ENCODE peak calls at places on chromosomes 1 and 21, in ten cellular contexts. One of them, this sample, is unnamed.
A peak's percentile ranks its signal among the peaks of the same experiment; 100 is the strongest.

GRCh38 chr1:238833919-238834318 is 552.4 kb upstream of the CHRM3 start:
- DNase-seq in hepatocyte: no peak
- DNase-seq in GDM1: no peak
- DNase-seq in RKO: no peak
- DNase-seq in C1 segment of cervical spinal cord: no peak
- DNase-seq in activated gamma-delta T cell treated with anti-CD3 and anti-CD28 coated beads, Interleukin-2, amount 50 U/mL, for 16 hours: no peak
- DNase-seq in stimulated activated naive B cell treated with anti-CD40 and anti-IgM and Interleukin-4, amounts not matched to agents 10 μg/mL and 1 μg/mL and 100 μg/mL, for 72 hours: no peak
- DNase-seq in T-helper 9 cell: no peak
- DNase-seq in GM18507: no peak
- DNase-seq in heart right ventricle: no peak
- DNase-seq in this sample: no peak

GRCh38 chr21:46289655-46290178 is 3.6 kb downstream of the YBEY start:
- DNase-seq in hepatocyte: no peak
- DNase-seq in GDM1: no peak
- DNase-seq in RKO: no peak
- DNase-seq in C1 segment of cervical spinal cord: no peak
- DNase-seq in activated gamma-delta T cell treated with anti-CD3 and anti-CD28 coated beads, Interleukin-2, amount 50 U/mL, for 16 hours: no peak
- DNase-seq in stimulated activated naive B cell treated with anti-CD40 and anti-IgM and Interleukin-4, amounts not matched to agents 10 μg/mL and 1 μg/mL and 100 μg/mL, for 72 hours: no peak
- DNase-seq in T-helper 9 cell: no peak
- DNase-seq in GM18507: no peak
- DNase-seq in heart right ventricle: no peak
- DNase-seq in this sample: no peak

GRCh38 chr1:41360074-41361027 is 883 bp upstream of the FOXO6 start:
- DNase-seq in hepatocyte: peak; percentile 65
- DNase-seq in GDM1: no peak
- DNase-seq in RKO: no peak
- DNase-seq in C1 segment of cervical spinal cord: no peak
- DNase-seq in activated gamma-delta T cell treated with anti-CD3 and anti-CD28 coated beads, Interleukin-2, amount 50 U/mL, for 16 hours: no peak
- DNase-seq in stimulated activated naive B cell treated with anti-CD40 and anti-IgM and Interleukin-4, amounts not matched to agents 10 μg/mL and 1 μg/mL and 100 μg/mL, for 72 hours: no peak
- DNase-seq in T-helper 9 cell: no peak
- DNase-seq in GM18507: no peak
- DNase-seq in heart right ventricle: no peak
- DNase-seq in this sample: no peak

GRCh38 chr1:34370748-34371147 is 194.0 kb downstream of the C1orf94 start:
- DNase-seq in hepatocyte: no peak
- DNase-seq in GDM1: no peak
- DNase-seq in RKO: no peak
- DNase-seq in C1 segment of cervical spinal cord: no peak
- DNase-seq in activated gamma-delta T cell treated with anti-CD3 and anti-CD28 coated beads, Interleukin-2, amount 50 U/mL, for 16 hours: no peak
- DNase-seq in stimulated activated naive B cell treated with anti-CD40 and anti-IgM and Interleukin-4, amounts not matched to agents 10 μg/mL and 1 μg/mL and 100 μg/mL, for 72 hours: no peak
- DNase-seq in T-helper 9 cell: no peak
- DNase-seq in GM18507: no peak
- DNase-seq in heart right ventricle: no peak
- DNase-seq in this sample: no peak

GRCh38 chr1:93979040-93979717 is 69.9 kb upstream of the GCLM start:
- DNase-seq in hepatocyte: no peak
- DNase-seq in GDM1: no peak
- DNase-seq in RKO: no peak
- DNase-seq in C1 segment of cervical spinal cord: no peak
- DNase-seq in activated gamma-delta T cell treated with anti-CD3 and anti-CD28 coated beads, Interleukin-2, amount 50 U/mL, for 16 hours: no peak
- DNase-seq in stimulated activated naive B cell treated with anti-CD40 and anti-IgM and Interleukin-4, amounts not matched to agents 10 μg/mL and 1 μg/mL and 100 μg/mL, for 72 hours: no peak
- DNase-seq in T-helper 9 cell: no peak
- DNase-seq in GM18507: no peak
- DNase-seq in heart right ventricle: no peak
- DNase-seq in this sample: no peak

GRCh38 chr1:175218786-175219447 is 26.3 kb upstream of the KIAA0040 start:
- DNase-seq in hepatocyte: peak; percentile 62
- DNase-seq in GDM1: no peak
- DNase-seq in RKO: no peak
- DNase-seq in C1 segment of cervical spinal cord: no peak
- DNase-seq in activated gamma-delta T cell treated with anti-CD3 and anti-CD28 coated beads, Interleukin-2, amount 50 U/mL, for 16 hours: no peak
- DNase-seq in stimulated activated naive B cell treated with anti-CD40 and anti-IgM and Interleukin-4, amounts not matched to agents 10 μg/mL and 1 μg/mL and 100 μg/mL, for 72 hours: no peak
- DNase-seq in T-helper 9 cell: no peak
- DNase-seq in GM18507: no peak
- DNase-seq in heart right ventricle: no peak
- DNase-seq in this sample: no peak

GRCh38 chr1:18819211-18819610 is 40.2 kb downstream of the TAS1R2 start:
- DNase-seq in hepatocyte: no peak
- DNase-seq in GDM1: no peak
- DNase-seq in RKO: no peak
- DNase-seq in C1 segment of cervical spinal cord: no peak
- DNase-seq in activated gamma-delta T cell treated with anti-CD3 and anti-CD28 coated beads, Interleukin-2, amount 50 U/mL, for 16 hours: no peak
- DNase-seq in stimulated activated naive B cell treated with anti-CD40 and anti-IgM and Interleukin-4, amounts not matched to agents 10 μg/mL and 1 μg/mL and 100 μg/mL, for 72 hours: no peak
- DNase-seq in T-helper 9 cell: no peak
- DNase-seq in GM18507: no peak
- DNase-seq in heart right ventricle: no peak
- DNase-seq in this sample: no peak

GRCh38 chr1:243264718-243265117 is 8.9 kb downstream of the SDCCAG8 start:
- DNase-seq in hepatocyte: no peak
- DNase-seq in GDM1: peak; percentile 83
- DNase-seq in RKO: no peak
- DNase-seq in C1 segment of cervical spinal cord: no peak
- DNase-seq in activated gamma-delta T cell treated with anti-CD3 and anti-CD28 coated beads, Interleukin-2, amount 50 U/mL, for 16 hours: no peak
- DNase-seq in stimulated activated naive B cell treated with anti-CD40 and anti-IgM and Interleukin-4, amounts not matched to agents 10 μg/mL and 1 μg/mL and 100 μg/mL, for 72 hours: no peak
- DNase-seq in T-helper 9 cell: no peak
- DNase-seq in GM18507: no peak
- DNase-seq in heart right ventricle: no peak
- DNase-seq in this sample: no peak

GRCh38 chr1:43944860-43945259 is 1.9 kb upstream of the IPO13 start:
- DNase-seq in hepatocyte: no peak
- DNase-seq in GDM1: no peak
- DNase-seq in RKO: no peak
- DNase-seq in C1 segment of cervical spinal cord: no peak
- DNase-seq in activated gamma-delta T cell treated with anti-CD3 and anti-CD28 coated beads, Interleukin-2, amount 50 U/mL, for 16 hours: no peak
- DNase-seq in stimulated activated naive B cell treated with anti-CD40 and anti-IgM and Interleukin-4, amounts not matched to agents 10 μg/mL and 1 μg/mL and 100 μg/mL, for 72 hours: no peak
- DNase-seq in T-helper 9 cell: no peak
- DNase-seq in GM18507: no peak
- DNase-seq in heart right ventricle: no peak
- DNase-seq in this sample: no peak

GRCh38 chr1:185104083-185104482 is 52.7 kb downstream of the TRMT1L start:
- DNase-seq in hepatocyte: no peak
- DNase-seq in GDM1: no peak
- DNase-seq in RKO: no peak
- DNase-seq in C1 segment of cervical spinal cord: no peak
- DNase-seq in activated gamma-delta T cell treated with anti-CD3 and anti-CD28 coated beads, Interleukin-2, amount 50 U/mL, for 16 hours: no peak
- DNase-seq in stimulated activated naive B cell treated with anti-CD40 and anti-IgM and Interleukin-4, amounts not matched to agents 10 μg/mL and 1 μg/mL and 100 μg/mL, for 72 hours: no peak
- DNase-seq in T-helper 9 cell: no peak
- DNase-seq in GM18507: no peak
- DNase-seq in heart right ventricle: no peak
- DNase-seq in this sample: no peak

GRCh38 chr1:53339736-53340385 is 12.0 kb upstream of the LRP8 start:
- DNase-seq in hepatocyte: no peak
- DNase-seq in GDM1: no peak
- DNase-seq in RKO: no peak
- DNase-seq in C1 segment of cervical spinal cord: no peak
- DNase-seq in activated gamma-delta T cell treated with anti-CD3 and anti-CD28 coated beads, Interleukin-2, amount 50 U/mL, for 16 hours: no peak
- DNase-seq in stimulated activated naive B cell treated with anti-CD40 and anti-IgM and Interleukin-4, amounts not matched to agents 10 μg/mL and 1 μg/mL and 100 μg/mL, for 72 hours: no peak
- DNase-seq in T-helper 9 cell: no peak
- DNase-seq in GM18507: no peak
- DNase-seq in heart right ventricle: no peak
- DNase-seq in this sample: no peak

GRCh38 chr1:202034683-202035462 is 24.5 kb downstream of the ELF3 start:
- DNase-seq in hepatocyte: peak; percentile 96
- DNase-seq in GDM1: no peak
- DNase-seq in RKO: peak; percentile 8
- DNase-seq in C1 segment of cervical spinal cord: no peak
- DNase-seq in activated gamma-delta T cell treated with anti-CD3 and anti-CD28 coated beads, Interleukin-2, amount 50 U/mL, for 16 hours: no peak
- DNase-seq in stimulated activated naive B cell treated with anti-CD40 and anti-IgM and Interleukin-4, amounts not matched to agents 10 μg/mL and 1 μg/mL and 100 μg/mL, for 72 hours: no peak
- DNase-seq in T-helper 9 cell: no peak
- DNase-seq in GM18507: peak; percentile 53
- DNase-seq in heart right ventricle: peak; percentile 57
- DNase-seq in this sample: peak; percentile 88

GRCh38 chr1:27402349-27402754 is 9.9 kb downstream of the GPR3 start:
- DNase-seq in hepatocyte: peak; percentile 85
- DNase-seq in GDM1: no peak
- DNase-seq in RKO: no peak
- DNase-seq in C1 segment of cervical spinal cord: peak; percentile 77
- DNase-seq in activated gamma-delta T cell treated with anti-CD3 and anti-CD28 coated beads, Interleukin-2, amount 50 U/mL, for 16 hours: no peak
- DNase-seq in stimulated activated naive B cell treated with anti-CD40 and anti-IgM and Interleukin-4, amounts not matched to agents 10 μg/mL and 1 μg/mL and 100 μg/mL, for 72 hours: no peak
- DNase-seq in T-helper 9 cell: no peak
- DNase-seq in GM18507: no peak
- DNase-seq in heart right ventricle: peak; percentile 79
- DNase-seq in this sample: peak; percentile 83

GRCh38 chr1:1360511-1361169 is 2.3 kb upstream of the MXRA8 start:
- DNase-seq in hepatocyte: peak; percentile 71
- DNase-seq in GDM1: no peak
- DNase-seq in RKO: peak; percentile 62
- DNase-seq in C1 segment of cervical spinal cord: peak; percentile 28
- DNase-seq in activated gamma-delta T cell treated with anti-CD3 and anti-CD28 coated beads, Interleukin-2, amount 50 U/mL, for 16 hours: no peak
- DNase-seq in stimulated activated naive B cell treated with anti-CD40 and anti-IgM and Interleukin-4, amounts not matched to agents 10 μg/mL and 1 μg/mL and 100 μg/mL, for 72 hours: no peak
- DNase-seq in T-helper 9 cell: no peak
- DNase-seq in GM18507: no peak
- DNase-seq in heart right ventricle: peak; percentile 62
- DNase-seq in this sample: peak; percentile 78

GRCh38 chr1:101017448-101017847 is 8.1 kb downstream of the DPH5 start:
- DNase-seq in hepatocyte: no peak
- DNase-seq in GDM1: no peak
- DNase-seq in RKO: no peak
- DNase-seq in C1 segment of cervical spinal cord: no peak
- DNase-seq in activated gamma-delta T cell treated with anti-CD3 and anti-CD28 coated beads, Interleukin-2, amount 50 U/mL, for 16 hours: no peak
- DNase-seq in stimulated activated naive B cell treated with anti-CD40 and anti-IgM and Interleukin-4, amounts not matched to agents 10 μg/mL and 1 μg/mL and 100 μg/mL, for 72 hours: no peak
- DNase-seq in T-helper 9 cell: no peak
- DNase-seq in GM18507: no peak
- DNase-seq in heart right ventricle: no peak
- DNase-seq in this sample: no peak

GRCh38 chr1:116373451-116374339 is 651 bp downstream of the ATP1A1 start:
- DNase-seq in hepatocyte: peak; percentile 68
- DNase-seq in GDM1: peak; percentile 40
- DNase-seq in RKO: peak; percentile 63
- DNase-seq in C1 segment of cervical spinal cord: peak; percentile 33
- DNase-seq in activated gamma-delta T cell treated with anti-CD3 and anti-CD28 coated beads, Interleukin-2, amount 50 U/mL, for 16 hours: peak; percentile 35
- DNase-seq in stimulated activated naive B cell treated with anti-CD40 and anti-IgM and Interleukin-4, amounts not matched to agents 10 μg/mL and 1 μg/mL and 100 μg/mL, for 72 hours: peak; percentile 46
- DNase-seq in T-helper 9 cell: peak; percentile 47
- DNase-seq in GM18507: no peak
- DNase-seq in heart right ventricle: peak; percentile 75
- DNase-seq in this sample: peak; percentile 88

GRCh38 chr1:219542828-219543518 is 69.9 kb downstream of the ZC3H11B start:
- DNase-seq in hepatocyte: no peak
- DNase-seq in GDM1: no peak
- DNase-seq in RKO: no peak
- DNase-seq in C1 segment of cervical spinal cord: no peak
- DNase-seq in activated gamma-delta T cell treated with anti-CD3 and anti-CD28 coated beads, Interleukin-2, amount 50 U/mL, for 16 hours: no peak
- DNase-seq in stimulated activated naive B cell treated with anti-CD40 and anti-IgM and Interleukin-4, amounts not matched to agents 10 μg/mL and 1 μg/mL and 100 μg/mL, for 72 hours: no peak
- DNase-seq in T-helper 9 cell: no peak
- DNase-seq in GM18507: no peak
- DNase-seq in heart right ventricle: no peak
- DNase-seq in this sample: no peak

GRCh38 chr1:206634365-206635079 is 814 bp upstream of the DYRK3 start:
- DNase-seq in hepatocyte: peak; percentile 95
- DNase-seq in GDM1: peak; percentile 50
- DNase-seq in RKO: peak; percentile 96
- DNase-seq in C1 segment of cervical spinal cord: peak; percentile 70
- DNase-seq in activated gamma-delta T cell treated with anti-CD3 and anti-CD28 coated beads, Interleukin-2, amount 50 U/mL, for 16 hours: peak; percentile 57
- DNase-seq in stimulated activated naive B cell treated with anti-CD40 and anti-IgM and Interleukin-4, amounts not matched to agents 10 μg/mL and 1 μg/mL and 100 μg/mL, for 72 hours: peak; percentile 36
- DNase-seq in T-helper 9 cell: peak; percentile 76
- DNase-seq in GM18507: no peak
- DNase-seq in heart right ventricle: peak; percentile 93
- DNase-seq in this sample: peak; percentile 96

GRCh38 chr1:67646145-67647035 is 38.6 kb upstream of the GADD45A start:
- DNase-seq in hepatocyte: peak; percentile 56
- DNase-seq in GDM1: no peak
- DNase-seq in RKO: no peak
- DNase-seq in C1 segment of cervical spinal cord: no peak
- DNase-seq in activated gamma-delta T cell treated with anti-CD3 and anti-CD28 coated beads, Interleukin-2, amount 50 U/mL, for 16 hours: no peak
- DNase-seq in stimulated activated naive B cell treated with anti-CD40 and anti-IgM and Interleukin-4, amounts not matched to agents 10 μg/mL and 1 μg/mL and 100 μg/mL, for 72 hours: no peak
- DNase-seq in T-helper 9 cell: no peak
- DNase-seq in GM18507: no peak
- DNase-seq in heart right ventricle: peak; percentile 47
- DNase-seq in this sample: peak; percentile 73

GRCh38 chr21:32624726-32625125 is 12.5 kb upstream of the CFAP298 start:
- DNase-seq in hepatocyte: no peak
- DNase-seq in GDM1: no peak
- DNase-seq in RKO: peak; percentile 23
- DNase-seq in C1 segment of cervical spinal cord: no peak
- DNase-seq in activated gamma-delta T cell treated with anti-CD3 and anti-CD28 coated beads, Interleukin-2, amount 50 U/mL, for 16 hours: no peak
- DNase-seq in stimulated activated naive B cell treated with anti-CD40 and anti-IgM and Interleukin-4, amounts not matched to agents 10 μg/mL and 1 μg/mL and 100 μg/mL, for 72 hours: no peak
- DNase-seq in T-helper 9 cell: no peak
- DNase-seq in GM18507: no peak
- DNase-seq in heart right ventricle: no peak
- DNase-seq in this sample: no peak

GRCh38 chr1:230958370-230958769 is 20.3 kb downstream of the TTC13 start:
- DNase-seq in hepatocyte: no peak
- DNase-seq in GDM1: no peak
- DNase-seq in RKO: no peak
- DNase-seq in C1 segment of cervical spinal cord: no peak
- DNase-seq in activated gamma-delta T cell treated with anti-CD3 and anti-CD28 coated beads, Interleukin-2, amount 50 U/mL, for 16 hours: no peak
- DNase-seq in stimulated activated naive B cell treated with anti-CD40 and anti-IgM and Interleukin-4, amounts not matched to agents 10 μg/mL and 1 μg/mL and 100 μg/mL, for 72 hours: no peak
- DNase-seq in T-helper 9 cell: no peak
- DNase-seq in GM18507: no peak
- DNase-seq in heart right ventricle: no peak
- DNase-seq in this sample: no peak

GRCh38 chr1:112542206-112542973 is 33.6 kb downstream of the WNT2B start:
- DNase-seq in hepatocyte: no peak
- DNase-seq in GDM1: no peak
- DNase-seq in RKO: no peak
- DNase-seq in C1 segment of cervical spinal cord: no peak
- DNase-seq in activated gamma-delta T cell treated with anti-CD3 and anti-CD28 coated beads, Interleukin-2, amount 50 U/mL, for 16 hours: no peak
- DNase-seq in stimulated activated naive B cell treated with anti-CD40 and anti-IgM and Interleukin-4, amounts not matched to agents 10 μg/mL and 1 μg/mL and 100 μg/mL, for 72 hours: no peak
- DNase-seq in T-helper 9 cell: no peak
- DNase-seq in GM18507: no peak
- DNase-seq in heart right ventricle: no peak
- DNase-seq in this sample: no peak

GRCh38 chr1:7574121-7575040 is 196.7 kb upstream of the VAMP3 start:
- DNase-seq in hepatocyte: peak; percentile 44
- DNase-seq in GDM1: no peak
- DNase-seq in RKO: no peak
- DNase-seq in C1 segment of cervical spinal cord: no peak
- DNase-seq in activated gamma-delta T cell treated with anti-CD3 and anti-CD28 coated beads, Interleukin-2, amount 50 U/mL, for 16 hours: no peak
- DNase-seq in stimulated activated naive B cell treated with anti-CD40 and anti-IgM and Interleukin-4, amounts not matched to agents 10 μg/mL and 1 μg/mL and 100 μg/mL, for 72 hours: no peak
- DNase-seq in T-helper 9 cell: no peak
- DNase-seq in GM18507: no peak
- DNase-seq in heart right ventricle: no peak
- DNase-seq in this sample: peak; percentile 41

GRCh38 chr1:247406014-247406656 is 9.8 kb upstream of the NLRP3 start:
- DNase-seq in hepatocyte: no peak
- DNase-seq in GDM1: no peak
- DNase-seq in RKO: no peak
- DNase-seq in C1 segment of cervical spinal cord: no peak
- DNase-seq in activated gamma-delta T cell treated with anti-CD3 and anti-CD28 coated beads, Interleukin-2, amount 50 U/mL, for 16 hours: no peak
- DNase-seq in stimulated activated naive B cell treated with anti-CD40 and anti-IgM and Interleukin-4, amounts not matched to agents 10 μg/mL and 1 μg/mL and 100 μg/mL, for 72 hours: no peak
- DNase-seq in T-helper 9 cell: no peak
- DNase-seq in GM18507: no peak
- DNase-seq in heart right ventricle: no peak
- DNase-seq in this sample: no peak

GRCh38 chr1:51898090-51898734 is 19.7 kb upstream of the NRDC start:
- DNase-seq in hepatocyte: no peak
- DNase-seq in GDM1: no peak
- DNase-seq in RKO: peak; percentile 19
- DNase-seq in C1 segment of cervical spinal cord: no peak
- DNase-seq in activated gamma-delta T cell treated with anti-CD3 and anti-CD28 coated beads, Interleukin-2, amount 50 U/mL, for 16 hours: no peak
- DNase-seq in stimulated activated naive B cell treated with anti-CD40 and anti-IgM and Interleukin-4, amounts not matched to agents 10 μg/mL and 1 μg/mL and 100 μg/mL, for 72 hours: no peak
- DNase-seq in T-helper 9 cell: no peak
- DNase-seq in GM18507: no peak
- DNase-seq in heart right ventricle: no peak
- DNase-seq in this sample: no peak

GRCh38 chr1:207888647-207889046 is 22.3 kb downstream of the CD34 start:
- DNase-seq in hepatocyte: no peak
- DNase-seq in GDM1: no peak
- DNase-seq in RKO: no peak
- DNase-seq in C1 segment of cervical spinal cord: no peak
- DNase-seq in activated gamma-delta T cell treated with anti-CD3 and anti-CD28 coated beads, Interleukin-2, amount 50 U/mL, for 16 hours: no peak
- DNase-seq in stimulated activated naive B cell treated with anti-CD40 and anti-IgM and Interleukin-4, amounts not matched to agents 10 μg/mL and 1 μg/mL and 100 μg/mL, for 72 hours: no peak
- DNase-seq in T-helper 9 cell: no peak
- DNase-seq in GM18507: no peak
- DNase-seq in heart right ventricle: no peak
- DNase-seq in this sample: peak; percentile 69

This sample was measured in Right ventricle myocardium inferior.